ENCODE peak calls at places on chromosomes 7 and 10, in nine cellular contexts. R is transverse colon, P is B cell, T is heart left ventricle, K is stomach, F is A549, U is thoracic aorta, O is endothelial cell, N is PC-9. X is an unnamed sample.
A peak's percentile ranks its signal among the peaks of the same experiment; 100 is the strongest.

GRCh38 chr10:56466005-56466404 is 104.9 kb upstream of the ZWINT start:
- DNase-seq in T (no peak), K (no peak), F (no peak), U (no peak), P (no peak), N (no peak), R (no peak), O (no peak), X (no peak)

GRCh38 chr10:7206407-7207127 is 204.3 kb downstream of the SFMBT2 start:
- DNase-seq in K (no peak), O (no peak), P (no peak), T (no peak), F (no peak), R (no peak), U (no peak), N (no peak), X (no peak)

GRCh38 chr10:80599424-80599847 is 61.7 kb downstream of the SH2D4B start:
- DNase-seq in O (peak; percentile 69), K (no peak), U (no peak), N (peak; percentile 5), F (peak; percentile 67), T (peak; percentile 57), P (peak; percentile 61), R (peak; percentile 30), X (peak; percentile 63)

GRCh38 chr7:112009081-112009480 is 197.1 kb downstream of the DOCK4 start:
- DNase-seq in P (no peak), R (no peak), N (no peak), U (no peak), T (no peak), K (no peak), F (peak; percentile 43), O (no peak), X (no peak)

GRCh38 chr7:72925546-72926120 is 738 bp downstream of the POM121 start:
- DNase-seq in F (no peak), O (no peak), T (no peak), P (peak; percentile 45), N (no peak), K (no peak), R (no peak), U (no peak), X (no peak)

GRCh38 chr10:92108747-92109146 is 182.1 kb downstream of the CPEB3 start:
- DNase-seq in F (no peak), T (no peak), O (no peak), N (no peak), P (no peak), U (no peak), R (no peak), K (no peak), X (no peak)

GRCh38 chr10:50325449-50326188 is 74.3 kb upstream of the ASAH2 start:
- DNase-seq in F (peak; percentile 56), T (peak; percentile 70), R (peak; percentile 22), N (peak; percentile 35), U (peak; percentile 38), K (peak; percentile 52), P (peak; percentile 6), O (no peak), X (peak; percentile 39)

GRCh38 chr10:35386594-35387174 is 50.4 kb downstream of the CCNY start:
- DNase-seq in P (no peak), T (peak; percentile 73), K (peak; percentile 53), U (no peak), O (no peak), F (no peak), N (peak; percentile 20), R (no peak), X (peak; percentile 30)

GRCh38 chr7:81111358-81111757 is 192.5 kb upstream of the SEMA3C start:
- DNase-seq in U (no peak), F (peak; percentile 61), K (no peak), O (no peak), T (no peak), N (peak; percentile 17), R (no peak), P (no peak), X (no peak)

GRCh38 chr7:47786557-47787248 is 161.6 kb downstream of the PKD1L1 start:
- DNase-seq in R (peak; percentile 28), P (no peak), F (peak; percentile 100), U (peak; percentile 52), T (peak; percentile 41), N (peak; percentile 99), K (no peak), O (no peak), X (peak; percentile 99)

GRCh38 chr10:43815486-43815885 is 166.8 kb upstream of the ZNF32 start:
- DNase-seq in N (no peak), O (no peak), K (no peak), U (no peak), R (no peak), F (no peak), P (no peak), T (no peak), X (no peak)

GRCh38 chr7:112272921-112273561 is 66.5 kb downstream of the ZNF277 start:
- DNase-seq in F (no peak), U (no peak), P (no peak), R (peak; percentile 9), O (no peak), K (no peak), T (peak; percentile 33), N (no peak), X (peak; percentile 1)

GRCh38 chr10:7529638-7530037 is 118.8 kb upstream of the SFMBT2 start:
- DNase-seq in U (no peak), K (no peak), T (peak; percentile 48), P (no peak), N (no peak), R (no peak), O (peak; percentile 40), F (peak; percentile 44), X (peak; percentile 61)

GRCh38 chr7:108310351-108310750 is 145.9 kb downstream of the NRCAM start:
- DNase-seq in P (no peak), U (no peak), F (no peak), O (no peak), K (no peak), N (no peak), R (no peak), T (no peak), X (no peak)

GRCh38 chr7:120799147-120799546 is 58.8 kb downstream of the TSPAN12 start:
- DNase-seq in R (no peak), T (no peak), N (no peak), F (no peak), P (no peak), O (no peak), K (no peak), U (no peak), X (no peak)

GRCh38 chr7:94149776-94150545 is 145.8 kb upstream of the BET1 start:
- DNase-seq in U (no peak), F (no peak), P (no peak), T (no peak), N (no peak), O (no peak), K (no peak), R (no peak), X (no peak)

GRCh38 chr7:728602-729001 is 1.5 kb upstream of the PRKAR1B start:
- DNase-seq in K (no peak), P (no peak), U (no peak), T (no peak), F (no peak), N (no peak), O (no peak), R (no peak), X (no peak)

GRCh38 chr7:729154-730000 is 2.3 kb upstream of the PRKAR1B start:
- DNase-seq in O (no peak), K (no peak), P (no peak), U (no peak), R (no peak), N (no peak), T (no peak), F (no peak), X (no peak)

GRCh38 chr7:727104-727805 is at the start of gene PRKAR1B:
- DNase-seq in N (peak; percentile 36), O (no peak), P (peak; percentile 48), U (no peak), R (peak; percentile 61), K (no peak), T (no peak), F (peak; percentile 32), X (peak; percentile 54)

GRCh38 chr7:726854-727103 is 280 bp downstream of the DNAAF5 start:
- DNase-seq in K (no peak), F (no peak), R (no peak), U (no peak), P (no peak), O (no peak), N (no peak), T (no peak), X (no peak)

GRCh38 chr7:727806-728460 is 852 bp upstream of the PRKAR1B start:
- DNase-seq in P (no peak), K (no peak), O (no peak), U (no peak), N (no peak), T (no peak), R (no peak), F (no peak), X (no peak)
- TF ChIP-seq CTCF in P (no peak), K (no peak), O (no peak), U (no peak), N (no peak), T (no peak), R (no peak), F (no peak), X (no peak)

DNA sequence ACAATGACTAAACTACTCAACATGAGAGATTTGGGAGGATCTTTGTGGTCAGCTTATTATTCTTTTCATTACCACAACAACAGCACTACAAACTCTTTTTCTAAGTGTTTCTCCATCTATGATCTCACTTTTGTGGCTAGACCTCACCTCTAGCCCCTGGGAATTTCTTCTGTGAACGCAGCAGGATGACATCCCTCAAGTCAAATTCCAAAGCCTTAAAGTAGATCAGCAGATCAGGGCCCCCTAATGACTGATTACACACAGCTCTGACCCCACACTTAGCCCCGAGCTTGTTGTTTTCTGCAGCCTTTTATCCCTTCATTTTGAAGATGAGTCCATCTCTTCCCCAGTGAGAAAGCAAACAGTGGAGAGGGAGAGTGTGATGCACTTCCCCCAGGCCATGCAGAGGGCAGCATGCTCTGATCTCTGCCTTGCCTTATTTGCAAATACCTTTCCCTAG is 27.3 kb downstream of the TFAM start:
- DNase-seq in P (no peak), F (peak; percentile 76), K (no peak), R (no peak), T (no peak), O (no peak), U (no peak), N (no peak), X (no peak)
- TF ChIP-seq CTCF in P (no peak), F (no peak), K (no peak), R (no peak), T (no peak), O (no peak), U (no peak), N (no peak), X (no peak)

DNA sequence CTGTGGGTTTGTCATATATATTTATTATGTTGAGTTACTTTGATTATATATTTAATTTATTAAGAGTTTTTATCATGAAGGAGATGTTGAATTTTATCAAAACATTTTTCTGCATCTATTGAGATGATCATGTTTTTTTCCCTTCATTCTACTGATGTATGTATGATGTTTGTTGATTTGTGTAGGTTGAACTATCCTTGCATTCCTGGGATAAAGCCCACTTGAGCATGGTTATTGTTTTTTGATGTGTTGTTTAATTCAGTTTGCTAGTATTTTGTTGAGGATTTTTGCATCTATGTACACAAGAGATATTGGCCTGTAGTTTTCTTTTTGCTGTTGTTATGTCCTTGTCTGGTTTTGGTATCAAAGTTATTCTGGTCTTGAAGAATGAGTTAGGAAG is 31.1 kb downstream of the SCART1 start:
- DNase-seq in R (no peak), P (no peak), N (no peak), O (no peak), F (no peak), K (no peak), T (no peak), U (no peak), X (no peak)
- TF ChIP-seq CTCF in R (no peak), P (no peak), N (no peak), O (no peak), F (no peak), K (no peak), T (no peak), U (no peak), X (no peak)

GRCh38 chr10:98852686-98853085 is 383.0 kb downstream of the HPSE2 start:
- DNase-seq in T (no peak), R (no peak), K (no peak), O (no peak), U (no peak), N (no peak), F (peak; percentile 15), P (no peak), X (no peak)
- TF ChIP-seq CTCF in T (no peak), R (no peak), K (no peak), O (peak; percentile 53), U (no peak), N (peak; percentile 33), F (no peak), P (no peak), X (no peak)

X was measured in Calu3.